ENCODE peak calls at places on chromosomes 3 and 15, in seven cellular contexts. L, K, H, R, F, U and D are unnamed samples.

GRCh38 chr3:189324538-189325138 is 152.9 kb downstream of the TPRG1 start:
- DNase-seq in H (peak; percentile 47), R (peak; percentile 53), F (peak; percentile 5), L (peak; percentile 84), K (peak; percentile 87), U (peak; percentile 97), D (peak; percentile 95)

GRCh38 chr15:83057660-83058376 is 9.2 kb downstream of the BTBD1 start:
- DNase-seq in R (no peak), L (no peak), U (no peak), F (peak; percentile 28), H (no peak), K (no peak), D (no peak)

GRCh38 chr3:160180581-160181216 is 44.5 kb upstream of the C3orf80 start:
- DNase-seq in H (no peak), K (no peak), F (no peak), L (no peak), R (no peak), U (no peak), D (no peak)

GRCh38 chr3:190120161-190121060 is at the start of gene P3H2:
- DNase-seq in F (peak; percentile 76), H (peak; percentile 77), K (no peak), R (no peak), L (peak; percentile 53), U (no peak), D (peak; percentile 96)

GRCh38 chr3:71584216-71585061 is 911 bp upstream of the FOXP1 start:
- DNase-seq in K (peak; percentile 45), R (peak; percentile 3), L (peak; percentile 50), H (peak; percentile 17), F (peak; percentile 43), U (peak; percentile 40), D (peak; percentile 6)

GRCh38 chr15:89963301-89964288 is 37.5 kb upstream of the ZNF710 start:
- DNase-seq in K (no peak), F (no peak), U (no peak), H (no peak), R (no peak), L (no peak), D (no peak)

GRCh38 chr15:71302861-71303410 is 187.7 kb downstream of the THSD4 start:
- DNase-seq in K (no peak), F (no peak), L (no peak), U (no peak), R (no peak), H (no peak), D (no peak)

GRCh38 chr3:3334456-3334855 is 155.0 kb upstream of the CRBN start:
- DNase-seq in K (no peak), F (no peak), H (no peak), U (no peak), L (no peak), R (no peak), D (no peak)

GRCh38 chr3:132660056-132660744 is at the start of gene UBA5:
- DNase-seq in L (no peak), F (peak; percentile 77), U (no peak), R (peak; percentile 47), K (peak; percentile 76), H (peak; percentile 83), D (peak; percentile 82)

GRCh38 chr15:23506762-23507161 is 58.7 kb upstream of the MKRN3 start:
- DNase-seq in R (no peak), H (no peak), U (no peak), F (no peak), K (no peak), L (no peak), D (no peak)

GRCh38 chr3:14452676-14453367 is 50.4 kb downstream of the SLC6A6 start:
- DNase-seq in R (no peak), K (no peak), L (peak; percentile 64), U (peak; percentile 90), F (peak; percentile 96), H (no peak), D (no peak)

GRCh38 chr15:40939909-40940801 is 11.0 kb downstream of the DLL4 start:
- DNase-seq in R (no peak), H (no peak), F (peak; percentile 76), K (peak; percentile 11), U (no peak), L (no peak), D (peak; percentile 64)

GRCh38 chr15:92611150-92611549 is 44.4 kb downstream of the FAM174B start:
- DNase-seq in R (no peak), K (no peak), L (no peak), H (no peak), U (no peak), F (no peak), D (no peak)

GRCh38 chr3:172246107-172246870 is 202.0 kb downstream of the GHSR start:
- DNase-seq in H (no peak), K (no peak), U (no peak), R (no peak), F (no peak), L (no peak), D (no peak)

GRCh38 chr3:180199396-180199795 is 162.7 kb upstream of the PEX5L start:
- DNase-seq in R (no peak), U (no peak), K (no peak), F (no peak), L (no peak), H (no peak), D (no peak)

GRCh38 chr3:8529738-8530525 is 28.3 kb downstream of the LMCD1 start:
- DNase-seq in H (no peak), F (no peak), R (no peak), K (no peak), L (no peak), U (no peak), D (no peak)

GRCh38 chr3:129892857-129893615 is 475 bp downstream of the TMCC1 start:
- DNase-seq in K (peak; percentile 78), H (peak; percentile 86), F (peak; percentile 65), U (no peak), L (peak; percentile 48), R (peak; percentile 63), D (peak; percentile 87)

GRCh38 chr3:89098964-89099585 is 8.3 kb upstream of the EPHA3 start:
- DNase-seq in H (peak; percentile 29), R (no peak), U (peak; percentile 30), F (no peak), L (peak; percentile 21), K (peak; percentile 20), D (peak; percentile 58)

GRCh38 chr3:189239616-189240015 is 67.8 kb downstream of the TPRG1 start:
- DNase-seq in L (no peak), F (no peak), R (no peak), H (no peak), U (no peak), K (no peak), D (no peak)